ENCODE peak calls at places on chromosome 6, in ten cellular contexts. One of them, this sample, is unnamed.
A peak's percentile ranks its signal among the peaks of the same experiment; 100 is the strongest.

GRCh38 chr6:35160642-35161041 is 19.5 kb upstream of the TCP11 start:
- DNase-seq in AML-193: no peak
- DNase-seq in GM23338: no peak
- DNase-seq in esophagus squamous epithelium: no peak
- DNase-seq in midbrain: no peak
- DNase-seq in Kasumi-1: no peak
- DNase-seq in adrenal gland: no peak
- DNase-seq in upper lobe of right lung: no peak
- DNase-seq in GM03348: no peak
- DNase-seq in iris pigment epithelial cell: no peak
- DNase-seq in this sample: no peak

GRCh38 chr6:73694711-73695411 is 1.1 kb upstream of the CD109 start:
- DNase-seq in esophagus squamous epithelium: no peak
- DNase-seq in midbrain: peak; percentile 26
- DNase-seq in iris pigment epithelial cell: peak; percentile 50
- DNase-seq in GM23338: no peak
- DNase-seq in adrenal gland: no peak
- DNase-seq in AML-193: peak; percentile 19
- DNase-seq in upper lobe of right lung: no peak
- DNase-seq in Kasumi-1: no peak
- DNase-seq in GM03348: peak; percentile 51
- DNase-seq in this sample: peak; percentile 22

GRCh38 chr6:33123732-33124524 is 48.1 kb downstream of the HLA-DPB1 start:
- DNase-seq in adrenal gland: no peak
- DNase-seq in Kasumi-1: peak; percentile 53
- DNase-seq in iris pigment epithelial cell: peak; percentile 32
- DNase-seq in AML-193: peak; percentile 78
- DNase-seq in midbrain: peak; percentile 45
- DNase-seq in GM23338: peak; percentile 89
- DNase-seq in upper lobe of right lung: no peak
- DNase-seq in GM03348: peak; percentile 24
- DNase-seq in esophagus squamous epithelium: no peak
- DNase-seq in this sample: no peak

GRCh38 chr6:152453421-152453820 is 183.7 kb downstream of the SYNE1 start:
- DNase-seq in AML-193: no peak
- DNase-seq in iris pigment epithelial cell: no peak
- DNase-seq in upper lobe of right lung: no peak
- DNase-seq in GM03348: no peak
- DNase-seq in esophagus squamous epithelium: no peak
- DNase-seq in adrenal gland: no peak
- DNase-seq in GM23338: peak; percentile 12
- DNase-seq in Kasumi-1: no peak
- DNase-seq in midbrain: no peak
- DNase-seq in this sample: no peak

GRCh38 chr6:138972226-138972665 is 15.8 kb downstream of the REPS1 start:
- DNase-seq in upper lobe of right lung: no peak
- DNase-seq in AML-193: no peak
- DNase-seq in GM03348: no peak
- DNase-seq in GM23338: no peak
- DNase-seq in midbrain: no peak
- DNase-seq in esophagus squamous epithelium: no peak
- DNase-seq in iris pigment epithelial cell: peak; percentile 59
- DNase-seq in adrenal gland: no peak
- DNase-seq in Kasumi-1: no peak
- DNase-seq in this sample: no peak

GRCh38 chr6:155212106-155212505 is 51.7 kb upstream of the CLDN20 start:
- DNase-seq in esophagus squamous epithelium: no peak
- DNase-seq in Kasumi-1: no peak
- DNase-seq in upper lobe of right lung: no peak
- DNase-seq in midbrain: no peak
- DNase-seq in iris pigment epithelial cell: no peak
- DNase-seq in AML-193: no peak
- DNase-seq in GM03348: no peak
- DNase-seq in adrenal gland: no peak
- DNase-seq in GM23338: no peak
- DNase-seq in this sample: no peak

GRCh38 chr6:82095091-82095490 is 152.5 kb downstream of the IBTK start:
- DNase-seq in GM23338: peak; percentile 12
- DNase-seq in AML-193: peak; percentile 19
- DNase-seq in Kasumi-1: peak; percentile 29
- DNase-seq in upper lobe of right lung: no peak
- DNase-seq in iris pigment epithelial cell: no peak
- DNase-seq in adrenal gland: no peak
- DNase-seq in GM03348: no peak
- DNase-seq in esophagus squamous epithelium: no peak
- DNase-seq in midbrain: no peak
- DNase-seq in this sample: no peak

GRCh38 chr6:108100003-108100402 is 25.5 kb upstream of the OSTM1 start:
- DNase-seq in GM03348: no peak
- DNase-seq in upper lobe of right lung: no peak
- DNase-seq in AML-193: no peak
- DNase-seq in iris pigment epithelial cell: no peak
- DNase-seq in esophagus squamous epithelium: no peak
- DNase-seq in Kasumi-1: no peak
- DNase-seq in adrenal gland: no peak
- DNase-seq in midbrain: no peak
- DNase-seq in GM23338: no peak
- DNase-seq in this sample: no peak

GRCh38 chr6:122028933-122029332 is 370.5 kb upstream of the HSF2 start:
- DNase-seq in upper lobe of right lung: no peak
- DNase-seq in Kasumi-1: no peak
- DNase-seq in adrenal gland: no peak
- DNase-seq in midbrain: no peak
- DNase-seq in iris pigment epithelial cell: no peak
- DNase-seq in GM03348: no peak
- DNase-seq in AML-193: no peak
- DNase-seq in GM23338: no peak
- DNase-seq in esophagus squamous epithelium: no peak
- DNase-seq in this sample: no peak

GRCh38 chr6:109580519-109580918 is 97.5 kb upstream of the ZBTB24 start:
- DNase-seq in GM23338: peak; percentile 77
- DNase-seq in iris pigment epithelial cell: peak; percentile 40
- DNase-seq in midbrain: no peak
- DNase-seq in AML-193: no peak
- DNase-seq in esophagus squamous epithelium: no peak
- DNase-seq in adrenal gland: no peak
- DNase-seq in GM03348: no peak
- DNase-seq in upper lobe of right lung: no peak
- DNase-seq in Kasumi-1: no peak
- DNase-seq in this sample: no peak

GRCh38 chr6:39870950-39871349 is 63.3 kb downstream of the MOCS1 start:
- DNase-seq in iris pigment epithelial cell: no peak
- DNase-seq in AML-193: no peak
- DNase-seq in GM23338: peak; percentile 18
- DNase-seq in esophagus squamous epithelium: no peak
- DNase-seq in upper lobe of right lung: no peak
- DNase-seq in midbrain: no peak
- DNase-seq in GM03348: no peak
- DNase-seq in adrenal gland: no peak
- DNase-seq in Kasumi-1: no peak
- DNase-seq in this sample: no peak

GRCh38 chr6:18551228-18551627 is 164.1 kb downstream of the RNF144B start:
- DNase-seq in esophagus squamous epithelium: no peak
- DNase-seq in upper lobe of right lung: no peak
- DNase-seq in Kasumi-1: no peak
- DNase-seq in GM23338: no peak
- DNase-seq in GM03348: peak; percentile 38
- DNase-seq in iris pigment epithelial cell: peak; percentile 86
- DNase-seq in midbrain: no peak
- DNase-seq in AML-193: no peak
- DNase-seq in adrenal gland: no peak
- DNase-seq in this sample: peak; percentile 4

GRCh38 chr6:2103644-2104523 is 141.5 kb downstream of the GMDS start:
- DNase-seq in AML-193: peak; percentile 91
- DNase-seq in GM23338: no peak
- DNase-seq in adrenal gland: no peak
- DNase-seq in Kasumi-1: peak; percentile 76
- DNase-seq in esophagus squamous epithelium: no peak
- DNase-seq in GM03348: peak; percentile 71
- DNase-seq in upper lobe of right lung: no peak
- DNase-seq in iris pigment epithelial cell: peak; percentile 77
- DNase-seq in midbrain: peak; percentile 42
- DNase-seq in this sample: peak; percentile 43